ENCODE peak calls at places on chromosomes 5 and 9, in ten cellular contexts. P is NCI-H748 treated with DMSO at 0.1 percent for 48 hours; V is SHP77; H is activated T-helper 1 cell treated with anti-CD3 and anti-CD28 coated beads, Interleukin-2, amount 50 U/mL, for 16 hours; Q is OCI-M1; C is Right ventricle myocardium superior; T is central memory CD8-positive, alpha-beta T cell; J is body of pancreas; M is T-helper 22 cell; Y is NCI-H1048. X is an unnamed sample.

GRCh38 chr5:139147743-139148079 is 50.5 kb downstream of the SIL1 start:
- DNase-seq in Q (no peak), T (no peak), H (no peak), Y (no peak), M (no peak), C (peak; percentile 77), P (no peak), J (peak; percentile 86), V (no peak), X (peak; percentile 26)

GRCh38 chr5:148623741-148624140 is 30.6 kb downstream of the HTR4 start:
- DNase-seq in V (no peak), T (no peak), J (no peak), H (no peak), P (no peak), C (no peak), M (no peak), Y (no peak), Q (no peak), X (no peak)

GRCh38 chr9:840343-840742 is 1.2 kb upstream of the DMRT1 start:
- DNase-seq in P (no peak), M (no peak), J (no peak), Q (no peak), T (no peak), V (no peak), Y (no peak), C (no peak), H (no peak), X (no peak)

GRCh38 chr5:128196791-128197190 is 113.2 kb downstream of the SLC12A2 start:
- DNase-seq in Y (no peak), M (no peak), C (no peak), J (no peak), Q (peak; percentile 1), T (no peak), P (no peak), V (no peak), H (no peak), X (no peak)

GRCh38 chr9:100352201-100352726 is 478 bp downstream of the TEX10 start:
- DNase-seq in P (no peak), V (peak; percentile 26), J (peak; percentile 17), Y (no peak), H (peak; percentile 0), C (peak; percentile 50), T (no peak), Q (peak; percentile 54), M (no peak), X (no peak)

GRCh38 chr9:134374301-134375010 is 48.2 kb downstream of the RXRA start:
- DNase-seq in Q (no peak), T (no peak), Y (no peak), M (no peak), H (no peak), C (peak; percentile 76), J (peak; percentile 78), V (no peak), P (no peak), X (no peak)

GRCh38 chr5:100902406-100903035 is 561 bp downstream of the ST8SIA4 start:
- DNase-seq in Q (peak; percentile 69), Y (no peak), H (no peak), V (peak; percentile 2), T (no peak), P (peak; percentile 60), C (no peak), J (no peak), M (no peak), X (no peak)

GRCh38 chr5:128491291-128491690 is 46.8 kb downstream of the FBN2 start:
- DNase-seq in H (no peak), Y (no peak), J (no peak), P (no peak), V (no peak), M (no peak), C (no peak), Q (no peak), T (no peak), X (no peak)

GRCh38 chr9:7342721-7343120 is 456.9 kb downstream of the DMAC1 start:
- DNase-seq in Y (no peak), C (no peak), M (no peak), J (no peak), V (no peak), T (no peak), Q (no peak), H (no peak), P (no peak), X (no peak)

GRCh38 chr9:121262450-121262849 is 5.5 kb upstream of the GSN start:
- DNase-seq in C (no peak), Q (no peak), M (no peak), Y (no peak), V (no peak), H (no peak), J (no peak), P (no peak), T (no peak), X (no peak)

GRCh38 chr5:140109818-140110733 is 3.8 kb upstream of the PURA start:
- DNase-seq in Q (no peak), C (no peak), H (no peak), Y (no peak), P (no peak), J (no peak), T (no peak), M (no peak), V (no peak), X (no peak)

GRCh38 chr9:70352802-70353201 is 61.7 kb downstream of the KLF9 start:
- DNase-seq in V (no peak), J (no peak), Y (no peak), Q (peak; percentile 40), T (no peak), M (no peak), H (no peak), C (no peak), P (no peak), X (no peak)

GRCh38 chr9:105194234-105194633 is 50.2 kb upstream of the SLC44A1 start:
- DNase-seq in V (no peak), M (no peak), C (no peak), Q (peak; percentile 79), H (no peak), P (no peak), J (no peak), Y (no peak), T (no peak), X (no peak)

GRCh38 chr9:76873056-76873792 is 32.7 kb downstream of the PRUNE2 start:
- DNase-seq in V (no peak), P (peak; percentile 37), J (no peak), Q (no peak), C (no peak), H (no peak), Y (no peak), M (no peak), T (no peak), X (peak; percentile 60)

GRCh38 chr5:75664933-75665332 is 52.3 kb downstream of the POC5 start:
- DNase-seq in J (no peak), M (no peak), Q (no peak), Y (no peak), P (no peak), T (no peak), V (no peak), C (no peak), H (no peak), X (no peak)

GRCh38 chr9:91882628-91883027 is 67.4 kb downstream of the ROR2 start:
- DNase-seq in Q (peak; percentile 7), Y (no peak), C (no peak), P (no peak), V (no peak), M (no peak), H (no peak), T (no peak), J (no peak), X (no peak)

GRCh38 chr5:176188506-176189193 is 49.6 kb upstream of the SIMC1 start:
- DNase-seq in Q (no peak), Y (no peak), J (no peak), P (no peak), M (no peak), V (peak; percentile 25), H (no peak), T (no peak), C (no peak), X (no peak)

GRCh38 chr5:162227075-162227474 is 159.5 kb downstream of the GABRG2 start:
- DNase-seq in H (no peak), Q (peak; percentile 10), C (no peak), V (no peak), Y (no peak), M (no peak), J (no peak), T (no peak), P (no peak), X (no peak)